ENCODE peak calls at places on chromosomes 12 and 14, in four cellular contexts. O, D, V and F are unnamed samples. For H3K9me3 and H3K36me3, the result is how much of the 10 kb centered on the place peaks cover.

GRCh38 chr12:19771858-19772257 is 332.6 kb downstream of the AEBP2 start:
- DNase-seq in O (no peak), D (no peak), V (no peak), F (no peak)

GRCh38 chr14:48568688-48569087 is 893.3 kb upstream of the MDGA2 start:
- DNase-seq in O (no peak), D (no peak), V (no peak), F (no peak)

GRCh38 chr12:32030151-32030550 is 70.9 kb downstream of the RESF1 start:
- DNase-seq in O (no peak), D (no peak), V (no peak), F (no peak)

GRCh38 chr14:22319526-22320352 is 269.3 kb downstream of the DAD1 start:
- DNase-seq in O (peak), D (peak), V (peak), F (peak)

GRCh38 chr12:108807476-108807875 is 49.9 kb downstream of the SSH1 start:
- DNase-seq in O (peak), D (no peak), V (no peak), F (no peak)

GRCh38 chr14:20551606-20552005 is 9.2 kb downstream of the RNASE9 start:
- DNase-seq in O (no peak), D (no peak), V (no peak), F (no peak)

GRCh38 chr14:88342980-88343379 is 19.9 kb upstream of the KCNK10 start:
- DNase-seq in O (no peak), D (no peak), V (no peak), F (no peak)

GRCh38 chr12:122928033-122928890 is 32.3 kb upstream of the VPS37B start:
- DNase-seq in O (no peak), D (no peak), V (no peak), F (no peak)

GRCh38 chr12:129241852-129242251 is 388.6 kb downstream of the GLT1D1 start:
- DNase-seq in O (no peak), D (no peak), V (no peak), F (no peak)

GRCh38 chr14:73467800-73468199 is 9.5 kb upstream of the NUMB start:
- DNase-seq in O (no peak), D (no peak), V (no peak), F (no peak)

GRCh38 chr14:58846682-58847465 is 209.1 kb downstream of the DACT1 start:
- DNase-seq in O (no peak), D (no peak), V (no peak), F (no peak)

GRCh38 chr12:133057446-133057845 is 20.1 kb downstream of the ZNF84 start:
- DNase-seq in O (no peak), D (no peak), V (no peak), F (no peak)

GRCh38 chr12:133058203-133059125 is 21.2 kb downstream of the ZNF84 start:
- DNase-seq in O (no peak), D (no peak), V (no peak), F (no peak)

GRCh38 chr12:133063556-133063955 is 17.2 kb upstream of the ZNF140 start:
- DNase-seq in O (no peak), D (no peak), V (no peak), F (no peak)

DNA sequence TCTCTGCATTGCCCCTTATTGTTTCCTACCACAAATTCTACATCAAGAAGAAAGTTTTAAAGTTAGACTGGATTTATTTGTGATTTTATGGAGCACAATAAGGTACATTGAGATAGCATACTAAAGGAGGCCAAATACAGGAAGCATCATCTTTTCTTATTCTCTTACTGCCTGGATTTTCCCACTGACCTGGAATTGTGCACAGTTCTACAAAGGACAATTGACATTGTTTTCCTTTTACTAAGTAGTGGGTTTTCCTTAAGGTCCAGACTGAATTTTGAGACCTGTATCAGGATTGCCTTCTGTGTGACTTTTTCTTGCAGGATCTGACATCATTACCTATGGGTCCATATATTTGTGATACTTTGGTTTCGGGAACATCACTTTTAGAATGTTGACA is 18.8 kb upstream of the ZNF140 start:
- DNase-seq in O (no peak), D (no peak), V (no peak), F (no peak)
- H3K9me3 ChIP-seq in O (half or more), D (under half), V (half or more), F (half or more)

GRCh38 chr12:359091-359490 is 30.0 kb downstream of the KDM5A start:
- DNase-seq in O (no peak), D (no peak), V (no peak), F (no peak)

GRCh38 chr12:356276-356988 is 32.7 kb downstream of the KDM5A start:
- DNase-seq in O (no peak), D (no peak), V (peak), F (no peak)
- H3K36me3 ChIP-seq in O (half or more), D (under half), V (half or more), F (half or more)

GRCh38 chr12:34339922-34340321 is 317.6 kb downstream of the ALG10 start:
- DNase-seq in O (no peak), D (no peak), V (no peak), F (no peak)
- H3K9me3 ChIP-seq in O (under half), D (under half), V (under half), F (under half)

GRCh38 chr12:131987552-131987951 is 37.8 kb downstream of the EP400 start:
- DNase-seq in O (no peak), D (no peak), V (no peak), F (no peak)
- H3K36me3 ChIP-seq in O (half or more), D (under half), V (half or more), F (half or more)

GRCh38 chr12:98593351-98594049 is at the start of gene SLC25A3:
- DNase-seq in O (peak), D (peak), V (peak), F (peak)
- H3K9me3 ChIP-seq in O (under half), D (under half), V (under half), F (under half)

DNA sequence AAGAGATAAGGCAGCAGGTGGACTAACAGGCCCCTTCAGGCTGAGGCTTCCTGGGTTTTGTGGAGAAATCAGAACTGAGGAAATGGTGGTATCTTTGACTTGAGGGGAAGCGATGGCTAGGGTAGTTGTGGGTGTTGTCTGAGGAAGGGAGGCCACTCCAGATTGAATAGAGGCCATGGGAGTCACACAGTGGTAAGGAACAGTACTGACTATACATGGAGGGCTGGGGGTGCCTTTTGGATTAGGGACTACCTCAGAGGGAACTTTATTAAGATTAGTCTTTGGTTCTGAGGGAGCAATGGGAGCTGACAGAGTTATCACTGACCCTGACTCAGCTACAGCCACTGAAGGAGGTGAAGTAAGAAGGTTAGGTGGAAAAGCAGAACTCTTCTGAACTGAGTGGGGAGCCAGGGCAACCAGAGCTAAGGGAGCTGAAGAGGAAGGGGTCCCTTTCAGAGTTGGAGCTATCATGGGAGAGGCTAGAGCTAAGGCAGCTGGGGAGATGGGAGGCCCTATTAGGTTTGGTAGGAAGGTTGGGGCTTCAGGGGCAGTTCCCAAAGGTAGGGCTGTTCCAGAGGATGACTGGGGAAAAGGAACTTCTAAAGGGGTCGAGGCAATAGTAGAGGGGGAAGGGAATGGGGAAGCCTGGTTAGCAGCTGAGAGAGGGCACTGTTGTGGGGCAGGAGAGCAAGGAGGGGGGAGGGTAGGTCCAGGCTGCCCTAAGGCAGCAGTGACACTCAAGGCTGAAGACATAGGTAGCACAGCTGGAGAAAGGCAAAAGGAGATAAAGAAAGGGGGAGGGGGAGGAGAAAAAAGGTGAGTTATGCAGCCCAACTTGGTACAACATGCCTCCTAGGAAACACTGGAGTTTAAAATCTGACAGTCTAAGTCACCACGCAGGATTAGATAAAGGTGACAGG is 4.1 kb downstream of the NACA start:
- DNase-seq in O (peak), D (no peak), V (no peak), F (no peak)
- H3K36me3 ChIP-seq in O (under half), D (under half), V (under half), F (under half)

GRCh38 chr14:106215229-106215628 is 688.8 kb downstream of the TMEM121 start:
- DNase-seq in O (no peak), D (no peak), V (no peak), F (no peak)
- H3K9me3 ChIP-seq in O (under half), D (under half), V (under half), F (under half)